ENCODE peak calls at places on chromosome 13, in four cellular contexts. One of them, this sample, is unnamed. For H3K36me3, the result is how much of the 10 kb centered on the place peaks cover.

GRCh38 chr13:44373601-44374347 is at the start of gene SERP2:
- DNase-seq in SK-N-SH: peak
- DNase-seq in esophagus muscularis mucosa: no peak
- DNase-seq in sigmoid colon: peak
- DNase-seq in this sample: no peak

GRCh38 chr13:111177081-111177711 is 62.1 kb downstream of the ARHGEF7 start:
- DNase-seq in esophagus muscularis mucosa: no peak
- DNase-seq in sigmoid colon: peak
- DNase-seq in SK-N-SH: no peak
- DNase-seq in this sample: peak

GRCh38 chr13:22114630-22115311 is 443.9 kb downstream of the FGF9 start:
- DNase-seq in SK-N-SH: no peak
- DNase-seq in esophagus muscularis mucosa: no peak
- DNase-seq in sigmoid colon: no peak
- DNase-seq in this sample: no peak

GRCh38 chr13:112891477-112892401 is 77.3 kb upstream of the MCF2L start:
- DNase-seq in SK-N-SH: no peak
- DNase-seq in esophagus muscularis mucosa: no peak
- DNase-seq in sigmoid colon: no peak
- DNase-seq in this sample: peak

GRCh38 chr13:42930136-42930535 is 61.9 kb downstream of the EPSTI1 start:
- DNase-seq in sigmoid colon: no peak
- DNase-seq in esophagus muscularis mucosa: no peak
- DNase-seq in SK-N-SH: no peak
- DNase-seq in this sample: no peak

GRCh38 chr13:76993021-76993420 is 1.1 kb downstream of the CLN5 start:
- DNase-seq in SK-N-SH: no peak
- DNase-seq in sigmoid colon: no peak
- DNase-seq in esophagus muscularis mucosa: no peak
- DNase-seq in this sample: no peak

GRCh38 chr13:37906880-37907279 is 37.3 kb upstream of the TRPC4 start:
- DNase-seq in SK-N-SH: no peak
- DNase-seq in esophagus muscularis mucosa: no peak
- DNase-seq in sigmoid colon: no peak
- DNase-seq in this sample: no peak

GRCh38 chr13:27967736-27968315 is 1.3 kb downstream of the CDX2 start:
- DNase-seq in sigmoid colon: no peak
- DNase-seq in esophagus muscularis mucosa: no peak
- DNase-seq in SK-N-SH: peak
- DNase-seq in this sample: peak

GRCh38 chr13:23656637-23657036 is 86.4 kb downstream of the TNFRSF19 start:
- DNase-seq in esophagus muscularis mucosa: no peak
- DNase-seq in sigmoid colon: no peak
- DNase-seq in SK-N-SH: peak
- DNase-seq in this sample: no peak

GRCh38 chr13:26679945-26680516 is 80.6 kb downstream of the GPR12 start:
- DNase-seq in sigmoid colon: no peak
- DNase-seq in SK-N-SH: no peak
- DNase-seq in esophagus muscularis mucosa: peak
- DNase-seq in this sample: no peak

GRCh38 chr13:50344717-50345116 is 329.5 kb downstream of the KCNRG start:
- DNase-seq in esophagus muscularis mucosa: peak
- DNase-seq in SK-N-SH: no peak
- DNase-seq in sigmoid colon: no peak
- DNase-seq in this sample: no peak

GRCh38 chr13:90084684-90085290 is 1262.7 kb upstream of the MIR17HG start:
- DNase-seq in sigmoid colon: no peak
- DNase-seq in esophagus muscularis mucosa: no peak
- DNase-seq in SK-N-SH: no peak
- DNase-seq in this sample: no peak

GRCh38 chr13:76887070-76887563 is 912 bp upstream of the KCTD12 start:
- DNase-seq in SK-N-SH: peak
- DNase-seq in sigmoid colon: no peak
- DNase-seq in esophagus muscularis mucosa: no peak
- DNase-seq in this sample: no peak

GRCh38 chr13:99859178-99860177 is 112.1 kb downstream of the ZIC5 start:
- DNase-seq in esophagus muscularis mucosa: peak
- DNase-seq in SK-N-SH: no peak
- DNase-seq in sigmoid colon: no peak
- DNase-seq in this sample: no peak

GRCh38 chr13:77779461-77780272 is 82.2 kb downstream of the SLAIN1 start:
- DNase-seq in esophagus muscularis mucosa: no peak
- DNase-seq in SK-N-SH: peak
- DNase-seq in sigmoid colon: no peak
- DNase-seq in this sample: peak

GRCh38 chr13:67023088-67023893 is 206.8 kb downstream of the PCDH9 start:
- DNase-seq in sigmoid colon: no peak
- DNase-seq in SK-N-SH: no peak
- DNase-seq in esophagus muscularis mucosa: no peak
- DNase-seq in this sample: no peak

GRCh38 chr13:94433055-94433947 is 46.2 kb downstream of the DCT start:
- DNase-seq in SK-N-SH: no peak
- DNase-seq in esophagus muscularis mucosa: peak
- DNase-seq in sigmoid colon: no peak
- DNase-seq in this sample: no peak
- TF ChIP-seq EP300 in SK-N-SH: no peak
- TF ChIP-seq EP300 in esophagus muscularis mucosa: no peak
- TF ChIP-seq EP300 in sigmoid colon: no peak
- TF ChIP-seq EP300 in this sample: no peak

GRCh38 chr13:52670726-52671125 is 18.1 kb downstream of the SUGT1 start:
- DNase-seq in sigmoid colon: no peak
- DNase-seq in SK-N-SH: no peak
- DNase-seq in esophagus muscularis mucosa: no peak
- DNase-seq in this sample: no peak
- H3K36me3 ChIP-seq in sigmoid colon: under half
- H3K36me3 ChIP-seq in SK-N-SH: half or more
- H3K36me3 ChIP-seq in esophagus muscularis mucosa: under half
- H3K36me3 ChIP-seq in this sample: half or more

GRCh38 chr13:48580886-48581285 is 48.0 kb upstream of the RCBTB2 start:
- DNase-seq in SK-N-SH: no peak
- DNase-seq in sigmoid colon: no peak
- DNase-seq in esophagus muscularis mucosa: peak
- DNase-seq in this sample: no peak

GRCh38 chr13:48585456-48585840 is 52.6 kb upstream of the RCBTB2 start:
- DNase-seq in esophagus muscularis mucosa: peak
- DNase-seq in SK-N-SH: no peak
- DNase-seq in sigmoid colon: no peak
- DNase-seq in this sample: peak

GRCh38 chr13:48582086-48582485 is 49.2 kb upstream of the RCBTB2 start:
- DNase-seq in esophagus muscularis mucosa: no peak
- DNase-seq in SK-N-SH: no peak
- DNase-seq in sigmoid colon: no peak
- DNase-seq in this sample: no peak

GRCh38 chr13:48586591-48587103 is 53.8 kb upstream of the RCBTB2 start:
- DNase-seq in sigmoid colon: peak
- DNase-seq in esophagus muscularis mucosa: peak
- DNase-seq in SK-N-SH: no peak
- DNase-seq in this sample: peak

DNA sequence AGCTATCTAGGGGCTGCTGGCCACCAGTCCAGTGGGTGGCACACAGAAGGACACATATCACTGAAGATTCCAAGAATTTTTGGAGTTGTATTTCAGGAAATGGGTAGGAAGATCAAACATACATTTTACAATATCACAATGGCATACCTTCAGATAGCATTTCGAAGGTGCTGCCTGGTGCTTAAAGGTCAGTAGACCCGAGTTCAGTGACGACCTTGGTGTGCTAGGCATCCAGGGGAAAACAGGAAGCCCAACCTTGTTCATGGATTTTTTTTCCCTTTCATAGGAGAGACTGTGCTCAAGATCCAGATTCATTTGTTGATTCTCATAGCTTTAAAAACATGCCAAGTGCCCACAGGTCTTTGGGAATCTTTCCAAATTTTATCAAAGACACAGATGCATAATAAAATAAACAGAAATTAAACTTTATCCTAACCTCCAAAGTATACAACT is 51.0 kb upstream of the RCBTB2 start:
- DNase-seq in esophagus muscularis mucosa: no peak
- DNase-seq in sigmoid colon: no peak
- DNase-seq in SK-N-SH: no peak
- DNase-seq in this sample: no peak
- TF ChIP-seq EP300 in esophagus muscularis mucosa: no peak
- TF ChIP-seq EP300 in sigmoid colon: no peak
- TF ChIP-seq EP300 in SK-N-SH: no peak
- TF ChIP-seq EP300 in this sample: no peak

DNA sequence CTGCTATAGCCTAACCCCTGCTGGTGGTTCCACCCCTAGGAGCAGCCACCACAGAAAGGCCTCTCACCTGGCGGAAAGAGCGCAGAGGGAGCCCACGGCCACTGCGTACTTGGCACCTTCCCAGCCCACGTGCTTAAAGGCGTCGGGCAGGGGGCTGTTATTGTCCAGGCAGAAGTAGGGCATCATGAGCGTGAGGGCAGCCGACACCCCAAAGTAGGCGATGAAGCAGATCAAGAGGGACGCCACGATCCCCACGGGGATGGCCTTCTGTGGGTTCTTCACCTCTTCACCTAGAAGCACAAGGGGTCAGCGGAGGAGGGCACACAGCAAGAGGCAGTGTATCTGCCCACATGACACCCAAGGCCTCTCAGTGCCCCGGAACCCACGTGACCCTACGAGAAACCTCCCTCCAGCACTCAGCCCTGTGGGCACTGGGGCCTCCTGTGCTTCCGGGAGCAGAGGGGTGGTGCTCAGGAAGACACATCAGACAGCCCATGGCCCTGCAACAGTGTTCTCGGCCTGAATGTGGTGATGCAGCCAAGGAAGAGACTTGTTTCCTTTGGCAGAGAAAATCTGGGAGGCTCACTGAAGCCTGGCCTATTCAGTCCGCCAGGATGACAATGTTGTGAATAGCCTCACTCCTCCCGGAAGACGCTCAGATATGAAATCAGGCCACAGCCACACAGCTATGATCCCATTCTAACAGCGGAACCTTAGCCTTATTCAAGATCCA is 72.1 kb downstream of the SLC7A1 start:
- DNase-seq in SK-N-SH: no peak
- DNase-seq in sigmoid colon: no peak
- DNase-seq in esophagus muscularis mucosa: no peak
- DNase-seq in this sample: no peak
- H3K36me3 ChIP-seq in SK-N-SH: half or more
- H3K36me3 ChIP-seq in sigmoid colon: under half
- H3K36me3 ChIP-seq in esophagus muscularis mucosa: under half
- H3K36me3 ChIP-seq in this sample: half or more

GRCh38 chr13:73718248-73718647 is 416.0 kb downstream of the KLF12 start:
- DNase-seq in esophagus muscularis mucosa: peak
- DNase-seq in SK-N-SH: no peak
- DNase-seq in sigmoid colon: no peak
- DNase-seq in this sample: no peak

GRCh38 chr13:73720216-73720840 is 413.9 kb downstream of the KLF12 start:
- DNase-seq in esophagus muscularis mucosa: no peak
- DNase-seq in sigmoid colon: no peak
- DNase-seq in SK-N-SH: no peak
- DNase-seq in this sample: no peak

GRCh38 chr13:73715910-73716257 is 418.3 kb downstream of the KLF12 start:
- DNase-seq in sigmoid colon: no peak
- DNase-seq in esophagus muscularis mucosa: no peak
- DNase-seq in SK-N-SH: no peak
- DNase-seq in this sample: no peak

GRCh38 chr13:73715114-73715909 is 418.9 kb downstream of the KLF12 start:
- DNase-seq in sigmoid colon: no peak
- DNase-seq in esophagus muscularis mucosa: peak
- DNase-seq in SK-N-SH: no peak
- DNase-seq in this sample: no peak

GRCh38 chr13:73717632-73718031 is 416.6 kb downstream of the KLF12 start:
- DNase-seq in sigmoid colon: no peak
- DNase-seq in esophagus muscularis mucosa: peak
- DNase-seq in SK-N-SH: peak
- DNase-seq in this sample: no peak
- TF ChIP-seq EP300 in sigmoid colon: no peak
- TF ChIP-seq EP300 in esophagus muscularis mucosa: no peak
- TF ChIP-seq EP300 in SK-N-SH: peak
- TF ChIP-seq EP300 in this sample: no peak

GRCh38 chr13:72716776-72717175 is 10.7 kb downstream of the MZT1 start:
- DNase-seq in SK-N-SH: no peak
- DNase-seq in esophagus muscularis mucosa: no peak
- DNase-seq in sigmoid colon: no peak
- DNase-seq in this sample: no peak
- H3K36me3 ChIP-seq in SK-N-SH: half or more
- H3K36me3 ChIP-seq in esophagus muscularis mucosa: under half
- H3K36me3 ChIP-seq in sigmoid colon: under half
- H3K36me3 ChIP-seq in this sample: half or more

DNA sequence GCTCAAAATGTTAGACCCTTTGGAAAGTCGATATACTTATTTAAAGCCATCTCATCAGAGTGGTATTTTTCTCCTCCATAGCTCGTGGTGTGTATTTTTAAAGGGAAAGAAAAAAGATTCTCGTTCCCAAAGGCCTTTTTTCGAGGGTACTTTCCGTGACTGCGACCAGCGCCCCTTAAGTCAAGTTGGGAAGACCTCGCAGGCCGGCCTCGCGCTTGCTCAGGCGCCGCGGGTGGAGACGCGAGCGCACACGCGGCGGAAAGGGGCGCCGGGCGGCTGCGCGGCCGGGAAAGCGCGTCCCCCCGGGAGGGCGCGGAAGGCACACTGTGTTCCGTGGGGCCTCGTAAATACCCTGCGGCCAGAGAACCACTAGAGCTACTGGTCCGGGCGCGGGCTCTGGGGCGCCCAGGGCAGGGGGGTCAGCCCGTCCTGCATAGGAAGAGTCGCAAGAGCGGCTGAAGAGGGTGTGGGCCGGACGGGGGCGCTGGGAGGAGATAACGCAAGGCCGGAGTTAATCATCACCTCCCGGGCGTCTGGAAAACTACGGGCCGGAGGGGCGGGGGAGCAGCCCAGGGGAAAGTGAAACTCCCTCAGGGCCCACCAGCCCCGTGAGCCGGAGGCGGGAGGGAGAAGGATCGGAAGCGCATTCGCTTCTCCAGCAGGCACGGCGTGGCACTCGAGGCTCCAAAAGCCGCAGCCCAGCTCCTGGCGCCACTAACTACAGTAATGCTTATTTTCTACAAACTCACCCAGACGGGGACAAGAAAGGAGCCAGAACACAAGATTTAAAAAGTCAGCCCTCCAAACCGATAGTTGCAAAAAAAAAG is 1.2 kb upstream of the WBP4 start:
- DNase-seq in sigmoid colon: peak
- DNase-seq in SK-N-SH: peak
- DNase-seq in esophagus muscularis mucosa: peak
- DNase-seq in this sample: peak
- TF ChIP-seq EP300 in sigmoid colon: peak
- TF ChIP-seq EP300 in SK-N-SH: no peak
- TF ChIP-seq EP300 in esophagus muscularis mucosa: peak
- TF ChIP-seq EP300 in this sample: no peak

GRCh38 chr13:98446234-98446621 is 130.7 kb downstream of the STK24 start:
- DNase-seq in SK-N-SH: no peak
- DNase-seq in esophagus muscularis mucosa: no peak
- DNase-seq in sigmoid colon: no peak
- DNase-seq in this sample: no peak
- H3K36me3 ChIP-seq in SK-N-SH: under half
- H3K36me3 ChIP-seq in esophagus muscularis mucosa: under half
- H3K36me3 ChIP-seq in sigmoid colon: under half
- H3K36me3 ChIP-seq in this sample: under half

This sample was measured in stomach.